ENCODE peak calls at places on chromosomes 7 and 10, in eight cellular contexts. E, C, W, L, Z, Y, A and N are unnamed samples. For H3K4me1, the result is how much of the 10 kb centered on the place peaks cover.

GRCh38 chr10:108465871-108466641 is 1301.5 kb upstream of the SORCS1 start:
- DNase-seq in E (no peak), C (no peak), W (peak), L (peak), Z (no peak), Y (no peak), A (no peak), N (no peak)

GRCh38 chr10:68560916-68561691 is 967 bp downstream of the TET1 start:
- DNase-seq in E (no peak), C (no peak), W (peak), L (peak), Z (peak), Y (no peak), A (peak), N (peak)

GRCh38 chr7:2698581-2699288 is 10.7 kb downstream of the AMZ1 start:
- DNase-seq in E (peak), C (no peak), W (no peak), L (no peak), Z (peak), Y (no peak), A (no peak), N (no peak)

GRCh38 chr7:45646996-45647411 is 72.8 kb downstream of the ADCY1 start:
- DNase-seq in E (peak), C (peak), W (no peak), L (no peak), Z (no peak), Y (no peak), A (peak), N (no peak)

GRCh38 chr10:71998840-71999194 is 34.6 kb downstream of the CHST3 start:
- DNase-seq in E (peak), C (peak), W (peak), L (peak), Z (no peak), Y (no peak), A (peak), N (peak)

GRCh38 chr7:15485431-15485830 is 76.4 kb downstream of the AGMO start:
- DNase-seq in E (no peak), C (no peak), W (no peak), L (no peak), Z (no peak), Y (no peak), A (no peak), N (no peak)

GRCh38 chr7:55348502-55348901 is 16.6 kb upstream of the LANCL2 start:
- DNase-seq in E (no peak), C (no peak), W (no peak), L (peak), Z (no peak), Y (no peak), A (no peak), N (no peak)

GRCh38 chr7:5452937-5453540 is 29.4 kb upstream of the TNRC18 start:
- DNase-seq in E (no peak), C (no peak), W (no peak), L (peak), Z (no peak), Y (no peak), A (no peak), N (peak)

GRCh38 chr10:118767297-118768040 is 12.7 kb upstream of the CACUL1 start:
- DNase-seq in E (no peak), C (no peak), W (no peak), L (no peak), Z (no peak), Y (no peak), A (no peak), N (no peak)

GRCh38 chr10:120204877-120205276 is 252.2 kb upstream of the PLPP4 start:
- DNase-seq in E (no peak), C (no peak), W (no peak), L (no peak), Z (no peak), Y (no peak), A (no peak), N (no peak)

GRCh38 chr10:130079614-130080460 is 30.8 kb downstream of the C10orf143 start:
- DNase-seq in E (no peak), C (no peak), W (no peak), L (no peak), Z (no peak), Y (no peak), A (no peak), N (no peak)

GRCh38 chr10:16183989-16184643 is 252.7 kb upstream of the PTER start:
- DNase-seq in E (no peak), C (no peak), W (no peak), L (no peak), Z (no peak), Y (no peak), A (no peak), N (no peak)

GRCh38 chr7:7702826-7703225 is 15.6 kb downstream of the RPA3 start:
- DNase-seq in E (no peak), C (no peak), W (no peak), L (no peak), Z (no peak), Y (no peak), A (no peak), N (no peak)

GRCh38 chr10:81600185-81600584 is 274.8 kb upstream of the NRG3 start:
- DNase-seq in E (no peak), C (no peak), W (no peak), L (peak), Z (no peak), Y (no peak), A (no peak), N (no peak)

GRCh38 chr10:51077507-51077906 is 3.2 kb downstream of the PRKG1 start:
- DNase-seq in E (no peak), C (no peak), W (no peak), L (no peak), Z (no peak), Y (no peak), A (no peak), N (no peak)

GRCh38 chr10:60767424-60767823 is 10.9 kb upstream of the CDK1 start:
- DNase-seq in E (no peak), C (no peak), W (no peak), L (no peak), Z (no peak), Y (no peak), A (no peak), N (no peak)

GRCh38 chr7:2978403-2978802 is 65.3 kb downstream of the CARD11 start:
- DNase-seq in E (peak), C (peak), W (peak), L (peak), Z (peak), Y (no peak), A (no peak), N (no peak)

GRCh38 chr7:18144171-18144570 is 116.5 kb upstream of the PRPS1L1 start:
- DNase-seq in E (no peak), C (no peak), W (no peak), L (no peak), Z (no peak), Y (no peak), A (no peak), N (no peak)

GRCh38 chr10:76205361-76205760 is 773.9 kb downstream of the LRMDA start:
- DNase-seq in E (no peak), C (no peak), W (no peak), L (peak), Z (no peak), Y (no peak), A (no peak), N (no peak)

GRCh38 chr7:139598642-139599041 is 75.2 kb downstream of the CLEC2L start:
- DNase-seq in E (no peak), C (no peak), W (no peak), L (peak), Z (no peak), Y (no peak), A (no peak), N (peak)

DNA sequence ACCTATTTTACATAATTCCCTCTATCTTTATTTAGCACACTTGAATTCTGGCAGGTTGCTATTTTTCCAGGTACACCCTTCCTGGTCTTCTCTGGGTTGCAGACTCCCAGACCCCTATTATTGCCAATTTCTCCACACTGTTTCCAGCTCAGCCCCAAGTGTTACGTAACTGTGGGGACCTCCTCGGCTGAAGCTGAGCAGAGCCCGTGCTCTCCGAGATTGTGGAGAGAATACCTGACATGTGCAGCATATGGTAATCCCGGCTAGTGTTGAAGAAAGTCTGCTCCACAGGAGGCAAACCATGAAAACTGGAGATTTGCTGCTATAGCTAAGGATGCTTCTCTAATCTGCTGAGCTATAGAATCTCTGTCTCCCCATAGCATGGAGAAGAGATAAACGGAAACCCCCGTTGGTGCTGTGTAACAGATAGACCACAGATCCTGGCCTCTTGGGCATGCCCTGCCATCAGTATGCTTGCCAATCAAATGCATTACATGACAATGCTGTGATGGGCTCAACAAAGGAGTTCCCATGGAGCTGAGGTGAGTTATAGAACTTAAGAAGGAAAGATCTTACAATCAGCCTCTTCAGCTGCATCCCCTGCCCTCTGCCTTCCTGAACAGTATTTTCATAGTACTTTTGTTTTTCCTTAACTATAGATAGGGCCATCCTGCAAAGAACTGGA is 144.6 kb upstream of the AOAH start:
- DNase-seq in E (no peak), C (no peak), W (no peak), L (no peak), Z (no peak), Y (no peak), A (no peak), N (no peak)
- H3K4me1 ChIP-seq in E (under half), C (under half), W (under half), L (under half), Z (under half), Y (under half), A (under half), N (under half)

DNA sequence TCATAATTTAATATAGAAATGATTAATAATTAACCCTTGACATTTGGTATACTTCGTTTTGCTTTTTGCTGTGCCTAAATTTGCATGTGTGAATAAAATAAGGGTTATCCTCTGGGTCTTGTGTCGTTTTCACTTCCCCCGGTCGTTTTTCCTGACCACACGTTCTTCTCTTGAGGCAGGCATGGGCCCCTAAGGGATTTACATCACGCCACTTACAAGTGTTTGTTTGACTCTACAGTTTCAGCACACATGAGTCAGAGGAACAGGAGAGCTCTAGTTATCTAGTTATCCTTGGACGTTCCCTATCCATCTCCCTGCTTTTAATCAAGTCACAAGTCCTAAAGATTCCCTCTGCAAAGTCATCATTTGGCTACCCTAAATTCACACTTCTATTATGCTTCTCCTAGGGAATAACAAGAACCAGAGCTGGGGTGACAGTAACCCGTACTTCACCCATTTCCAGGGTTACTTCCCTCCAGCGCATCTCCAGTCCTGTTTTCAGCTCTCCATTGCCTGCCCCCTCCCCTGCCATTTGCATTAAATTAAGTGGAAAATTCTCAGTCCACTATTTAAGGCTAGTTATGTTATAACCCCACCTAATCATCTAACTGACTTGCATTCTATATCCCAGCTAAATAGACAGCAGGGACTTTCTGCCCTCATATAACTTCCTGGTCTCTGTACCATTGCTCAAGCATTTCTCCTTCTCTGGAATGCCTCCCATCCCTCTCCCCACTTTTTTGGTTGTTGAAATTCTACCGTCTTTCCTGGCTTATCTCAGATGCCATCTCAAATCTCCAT is 206.9 kb downstream of the PTEN start:
- DNase-seq in E (no peak), C (no peak), W (no peak), L (peak), Z (no peak), Y (no peak), A (no peak), N (no peak)
- H3K4me1 ChIP-seq in E (under half), C (under half), W (under half), L (under half), Z (under half), Y (under half), A (under half), N (under half)

GRCh38 chr10:121243003-121243898 is 355.0 kb downstream of the FGFR2 start:
- DNase-seq in E (no peak), C (no peak), W (no peak), L (no peak), Z (no peak), Y (no peak), A (no peak), N (no peak)
- H3K4me1 ChIP-seq in E (under half), C (under half), W (under half), L (under half), Z (under half), Y (under half), A (under half), N (under half)

GRCh38 chr7:27889800-27890199 is 149.8 kb downstream of the TAX1BP1 start:
- DNase-seq in E (no peak), C (no peak), W (no peak), L (no peak), Z (no peak), Y (no peak), A (no peak), N (no peak)

GRCh38 chr7:27885652-27886051 is 145.7 kb downstream of the TAX1BP1 start:
- DNase-seq in E (no peak), C (no peak), W (no peak), L (no peak), Z (no peak), Y (no peak), A (no peak), N (no peak)

GRCh38 chr7:27895553-27895952 is 155.6 kb downstream of the TAX1BP1 start:
- DNase-seq in E (no peak), C (no peak), W (no peak), L (no peak), Z (no peak), Y (no peak), A (no peak), N (no peak)

DNA sequence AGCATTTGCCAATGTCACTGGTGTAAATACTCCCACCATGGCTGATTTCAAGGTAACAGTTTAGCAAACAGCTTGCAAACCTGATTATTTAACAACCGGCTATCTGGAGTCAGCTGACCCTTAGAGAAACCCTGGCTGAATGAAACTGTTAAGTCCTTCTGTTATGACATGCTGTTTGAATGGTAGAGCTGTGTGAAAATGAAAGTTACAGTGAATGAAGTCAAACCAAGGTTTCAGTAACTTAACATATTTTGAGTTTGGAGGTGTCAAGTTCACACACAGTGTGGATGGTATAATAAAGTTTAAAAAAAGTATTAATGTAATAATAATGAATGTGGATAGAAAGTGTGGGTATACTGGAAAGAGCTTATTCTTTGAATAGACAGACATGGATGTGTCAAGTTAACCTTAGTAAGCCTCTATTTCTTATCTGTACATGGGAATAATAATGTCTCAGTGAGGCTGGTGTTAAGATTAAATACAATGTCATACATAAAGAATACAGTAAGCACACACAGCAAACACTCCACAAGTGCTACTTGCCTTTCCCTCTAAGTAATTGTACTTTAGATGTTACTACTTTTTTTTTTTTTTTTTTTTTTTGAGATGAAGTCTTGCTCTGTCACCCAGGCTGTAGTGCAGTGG is 150.4 kb downstream of the TAX1BP1 start:
- DNase-seq in E (no peak), C (no peak), W (no peak), L (no peak), Z (no peak), Y (no peak), A (no peak), N (no peak)
- H3K4me1 ChIP-seq in E (under half), C (under half), W (under half), L (under half), Z (under half), Y (under half), A (under half), N (under half)

GRCh38 chr7:150321788-150322113 is 1.4 kb upstream of the LRRC61 start:
- DNase-seq in E (no peak), C (no peak), W (no peak), L (no peak), Z (no peak), Y (no peak), A (no peak), N (no peak)
- H3K4me1 ChIP-seq in E (under half), C (under half), W (under half), L (under half), Z (under half), Y (under half), A (under half), N (under half)

DNA sequence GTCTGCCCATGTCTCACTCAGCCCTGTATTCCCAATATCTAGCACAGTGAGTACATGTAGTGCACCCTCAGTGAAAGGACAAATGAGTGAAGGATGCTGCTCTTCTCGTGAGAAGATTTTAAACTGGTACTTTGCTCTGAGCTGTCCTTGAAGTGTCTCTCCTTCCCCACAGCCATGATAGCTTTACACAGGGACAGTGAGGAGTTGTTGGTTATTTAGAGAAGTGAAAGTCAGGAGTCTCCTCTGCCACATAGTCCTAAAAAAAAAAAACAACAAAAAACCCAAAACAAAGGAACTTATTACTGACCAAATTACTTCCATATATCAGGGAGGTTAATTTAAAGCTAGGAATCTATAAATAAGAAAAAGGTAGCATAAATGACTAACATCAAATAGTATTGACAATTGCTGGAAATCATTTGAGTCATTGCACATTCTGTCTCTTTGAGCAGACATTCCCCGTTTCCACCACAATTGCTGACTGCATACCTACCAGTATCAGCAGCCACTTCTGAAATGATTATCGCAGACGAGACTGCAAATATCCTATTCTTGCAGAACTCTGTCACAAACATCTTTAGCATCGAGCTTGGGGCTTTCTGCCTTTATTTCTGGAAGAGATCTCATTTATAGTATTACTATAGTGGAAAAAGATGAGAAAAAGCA is 202.1 kb downstream of the PTEN start:
- DNase-seq in E (no peak), C (no peak), W (no peak), L (no peak), Z (no peak), Y (no peak), A (no peak), N (no peak)
- H3K4me1 ChIP-seq in E (under half), C (under half), W (under half), L (under half), Z (under half), Y (under half), A (under half), N (under half)

GRCh38 chr10:80447618-80448190 is 6.4 kb upstream of the TSPAN14 start:
- DNase-seq in E (no peak), C (no peak), W (no peak), L (no peak), Z (no peak), Y (no peak), A (no peak), N (no peak)
- H3K4me1 ChIP-seq in E (under half), C (under half), W (under half), L (under half), Z (under half), Y (under half), A (under half), N (under half)

GRCh38 chr10:95285556-95285955 is 5.2 kb downstream of the PDLIM1 start:
- DNase-seq in E (no peak), C (no peak), W (no peak), L (no peak), Z (no peak), Y (no peak), A (no peak), N (no peak)

GRCh38 chr10:95288273-95288672 is 2.5 kb downstream of the PDLIM1 start:
- DNase-seq in E (no peak), C (no peak), W (no peak), L (no peak), Z (no peak), Y (no peak), A (no peak), N (no peak)

GRCh38 chr10:95287281-95287680 is 3.5 kb downstream of the PDLIM1 start:
- DNase-seq in E (no peak), C (no peak), W (no peak), L (peak), Z (no peak), Y (no peak), A (no peak), N (no peak)

GRCh38 chr10:95284807-95285206 is 6.0 kb downstream of the PDLIM1 start:
- DNase-seq in E (no peak), C (no peak), W (no peak), L (no peak), Z (no peak), Y (no peak), A (no peak), N (no peak)

GRCh38 chr10:95286707-95287106 is 4.1 kb downstream of the PDLIM1 start:
- DNase-seq in E (no peak), C (no peak), W (no peak), L (no peak), Z (no peak), Y (no peak), A (no peak), N (no peak)
- H3K4me1 ChIP-seq in E (under half), C (under half), W (under half), L (under half), Z (under half), Y (half or more), A (under half), N (under half)